ENCODE peak calls at places on chromosomes 2 and 18, in seven cellular contexts. G is MM.1S, X is HCT116, L is LNCaP clone FGC, J is tibial artery, Z is coronary artery, S is AG04449. D is an unnamed sample.

GRCh38 chr2:191688934-191689695 is 11.2 kb downstream of the NABP1 start:
- DNase-seq in L (no peak), X (peak; percentile 57), G (no peak), S (no peak), J (no peak), Z (no peak), D (peak; percentile 76)

GRCh38 chr2:69559696-69560482 is 83.7 kb downstream of the AAK1 start:
- DNase-seq in G (peak; percentile 66), Z (no peak), L (no peak), S (no peak), X (peak; percentile 66), J (no peak), D (peak; percentile 76)

GRCh38 chr2:18754286-18754685 is 164.9 kb upstream of the NT5C1B start:
- DNase-seq in J (no peak), L (no peak), G (no peak), X (no peak), Z (no peak), S (no peak), D (no peak)

GRCh38 chr2:83186050-83186790 is 1272.9 kb downstream of the SUCLG1 start:
- DNase-seq in G (no peak), L (no peak), Z (no peak), X (no peak), S (no peak), J (no peak), D (no peak)

GRCh38 chr18:74268933-74269620 is 22.7 kb downstream of the CYB5A start:
- DNase-seq in G (no peak), L (no peak), X (no peak), Z (no peak), S (no peak), J (no peak), D (no peak)

GRCh38 chr2:136141510-136142154 is 23.7 kb upstream of the CXCR4 start:
- DNase-seq in L (no peak), G (no peak), S (no peak), Z (no peak), X (no peak), J (no peak), D (no peak)

GRCh38 chr2:183123117-183123958 is 905 bp upstream of the NUP35 start:
- DNase-seq in J (no peak), Z (no peak), L (no peak), S (no peak), G (no peak), X (no peak), D (no peak)

GRCh38 chr2:208256192-208256782 is 1.4 kb upstream of the IDH1 start:
- DNase-seq in L (no peak), S (no peak), J (no peak), Z (no peak), G (peak; percentile 36), X (no peak), D (no peak)

GRCh38 chr2:69046221-69046662 is 33.3 kb downstream of the ANTXR1 start:
- DNase-seq in L (no peak), X (no peak), G (no peak), S (peak; percentile 64), J (no peak), Z (no peak), D (peak; percentile 85)

GRCh38 chr2:234535359-234535758 is 38.5 kb upstream of the ARL4C start:
- DNase-seq in J (no peak), L (no peak), X (no peak), Z (no peak), S (no peak), G (no peak), D (no peak)

GRCh38 chr18:48915621-48916425 is 34.9 kb downstream of the SMAD7 start:
- DNase-seq in L (no peak), X (no peak), S (no peak), J (peak; percentile 58), G (no peak), Z (peak; percentile 55), D (peak; percentile 83)

GRCh38 chr18:48913723-48914122 is 37.0 kb downstream of the SMAD7 start:
- DNase-seq in Z (peak; percentile 29), X (no peak), G (no peak), S (no peak), L (no peak), J (peak; percentile 45), D (no peak)

GRCh38 chr18:48914581-48915251 is 36.0 kb downstream of the SMAD7 start:
- DNase-seq in G (peak; percentile 87), L (no peak), Z (peak; percentile 67), X (no peak), S (no peak), J (peak; percentile 57), D (no peak)

GRCh38 chr18:48910972-48911545 is 39.7 kb downstream of the SMAD7 start:
- DNase-seq in S (no peak), G (no peak), X (no peak), Z (peak; percentile 62), L (no peak), J (peak; percentile 64), D (no peak)

GRCh38 chr18:48913201-48913600 is 37.6 kb downstream of the SMAD7 start:
- DNase-seq in J (peak; percentile 52), X (no peak), L (no peak), S (no peak), Z (peak; percentile 54), G (peak; percentile 71), D (no peak)
- TF ChIP-seq CTCF in J (no peak), X (peak; percentile 45), L (peak; percentile 22), S (no peak), Z (no peak), G (peak; percentile 72), D (no peak)

DNA sequence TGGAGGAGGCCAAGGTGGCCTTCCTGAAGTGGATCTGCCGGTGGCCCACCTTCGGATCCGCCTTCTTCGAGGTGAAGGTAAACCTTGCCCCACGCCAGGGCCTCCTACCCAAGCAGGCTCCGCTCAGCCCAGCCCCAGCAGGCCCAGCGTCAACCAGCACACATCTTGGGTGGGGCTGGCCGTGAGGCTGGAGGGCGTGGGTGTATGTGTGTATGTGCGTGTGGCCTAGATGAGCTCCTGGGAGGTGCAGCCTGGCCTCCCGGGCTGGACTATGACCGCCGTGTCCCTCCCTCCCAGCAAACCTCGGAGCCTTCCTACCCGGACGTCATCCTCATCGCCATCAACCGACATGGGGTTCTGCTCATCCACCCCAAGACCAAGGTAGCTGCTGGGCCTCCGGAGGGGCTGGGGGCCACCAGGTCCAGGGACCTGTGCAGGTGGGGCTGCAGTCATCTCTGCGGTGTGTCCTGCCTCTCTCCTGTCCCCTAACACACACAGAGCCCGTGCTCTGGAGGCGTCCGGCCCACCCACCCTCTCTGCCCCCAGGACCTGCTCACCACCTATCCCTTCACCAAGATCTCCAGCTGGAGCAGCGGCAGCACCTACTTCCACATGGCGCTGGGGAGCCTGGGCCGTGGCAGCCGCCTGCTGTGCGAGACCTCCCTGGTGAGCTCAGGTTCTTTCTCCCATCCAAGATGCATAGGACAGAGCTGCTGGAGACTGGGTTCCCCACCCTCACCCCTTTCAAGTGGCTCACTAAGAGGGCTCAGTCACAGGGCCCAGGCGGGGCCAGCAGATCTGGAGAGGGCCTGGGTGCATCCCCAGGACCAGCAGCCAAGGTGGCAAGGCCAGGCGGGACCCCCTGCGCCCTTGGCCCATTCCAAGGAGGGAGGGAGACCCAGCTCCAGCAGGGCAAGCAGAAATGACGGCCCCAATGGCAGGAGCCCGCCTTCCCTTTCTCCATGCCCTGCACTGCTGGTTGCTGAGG is 9.4 kb upstream of the GPR17 start:
- DNase-seq in J (no peak), X (no peak), S (no peak), G (no peak), L (no peak), Z (no peak), D (no peak)
- H3K4me3 ChIP-seq in J (no peak overlapping the region), X (no peak overlapping the region), S (no peak overlapping the region), G (no peak overlapping the region), L (no peak overlapping the region), Z (no peak overlapping the region), D (no peak overlapping the region)

GRCh38 chr2:15861898-15862297 is 78.5 kb upstream of the MYCN start:
- DNase-seq in G (no peak), L (no peak), J (no peak), X (no peak), Z (no peak), S (no peak), D (no peak)

GRCh38 chr2:15861172-15861822 is 79.1 kb upstream of the MYCN start:
- DNase-seq in S (no peak), L (no peak), J (no peak), G (no peak), X (no peak), Z (no peak), D (no peak)

GRCh38 chr2:15860051-15860663 is 80.2 kb upstream of the MYCN start:
- DNase-seq in S (no peak), X (no peak), G (no peak), J (no peak), Z (no peak), L (no peak), D (no peak)

GRCh38 chr2:15863089-15863488 is 77.3 kb upstream of the MYCN start:
- DNase-seq in S (no peak), J (no peak), G (no peak), X (no peak), Z (no peak), L (no peak), D (no peak)

DNA sequence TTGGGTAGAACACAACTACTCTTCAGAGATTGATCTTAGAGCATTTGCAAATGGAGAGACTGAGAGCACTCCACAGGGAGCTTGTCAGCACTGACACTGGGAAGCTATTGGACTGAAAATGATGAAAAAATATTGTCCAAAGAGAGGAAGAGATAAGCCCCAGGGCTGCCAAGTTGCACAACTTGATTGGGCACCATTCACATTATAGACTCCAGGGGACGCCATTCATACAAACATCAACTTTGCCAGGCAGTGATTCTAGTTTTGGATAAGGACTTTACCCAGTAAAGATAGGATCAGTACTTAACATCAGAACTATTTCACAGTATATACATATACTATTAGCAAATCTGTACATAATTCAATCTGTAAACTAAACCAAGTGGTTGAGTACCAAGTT is 79.6 kb upstream of the MYCN start:
- DNase-seq in L (peak; percentile 7), S (no peak), Z (no peak), X (no peak), G (no peak), J (no peak), D (no peak)
- TF ChIP-seq CTCF in L (peak; percentile 25), S (no peak), Z (no peak), X (no peak), G (no peak), J (no peak), D (no peak)

GRCh38 chr18:9594782-9595181 is 19.6 kb downstream of the PPP4R1 start:
- DNase-seq in G (peak; percentile 19), J (no peak), S (no peak), Z (no peak), L (no peak), X (no peak), D (no peak)
- H3K4me3 ChIP-seq in G (no peak overlapping the region), J (no peak overlapping the region), S (no peak overlapping the region), Z (peak overlapping the region; percentile 29), L (no peak overlapping the region), X (no peak overlapping the region), D (no peak overlapping the region)

GRCh38 chr18:21191596-21192307 is 50.3 kb upstream of the GREB1L start:
- DNase-seq in L (peak; percentile 40), G (no peak), X (peak; percentile 57), J (peak; percentile 69), Z (peak; percentile 76), S (no peak), D (peak; percentile 55)
- TF ChIP-seq CTCF in L (peak; percentile 77), G (peak; percentile 38), X (peak; percentile 72), J (peak; percentile 47), Z (peak; percentile 22), S (peak; percentile 88), D (peak; percentile 78)